ENCODE peak calls at places on chromosomes 16 and 17, in nine cellular contexts. T is activated B cell treated with CpG ODN at 0.5 μM for 24 hours, X is GM10248, S is AG04450, R is stomach, D is progenitor cell of endocrine pancreas, K is hepatocyte, C is cardiac fibroblast, N is cardiac muscle cell. J is an unnamed sample.

GRCh38 chr16:57615813-57616212 is 12.6 kb upstream of the ADGRG1 start:
- DNase-seq in S (no peak), T (no peak), D (no peak), R (peak; percentile 21), C (no peak), K (no peak), N (no peak), X (no peak), J (no peak)

GRCh38 chr16:82136956-82137818 is 32.8 kb downstream of the MPHOSPH6 start:
- DNase-seq in S (no peak), N (no peak), D (no peak), T (no peak), C (peak; percentile 48), K (no peak), X (no peak), R (no peak), J (no peak)

GRCh38 chr16:89422527-89422904 is 67.8 kb downstream of the ANKRD11 start:
- DNase-seq in K (no peak), S (no peak), R (no peak), D (no peak), N (no peak), C (peak; percentile 90), T (no peak), X (peak; percentile 77), J (no peak)

GRCh38 chr16:11755022-11755760 is 12.5 kb upstream of the TXNDC11 start:
- DNase-seq in R (no peak), S (no peak), C (no peak), N (no peak), D (no peak), X (no peak), K (no peak), T (no peak), J (no peak)

GRCh38 chr17:66420961-66421371 is 118.6 kb downstream of the PRKCA start:
- DNase-seq in R (no peak), D (no peak), N (no peak), C (peak; percentile 78), X (peak; percentile 39), K (no peak), T (no peak), S (no peak), J (no peak)

GRCh38 chr16:85781685-85782370 is 17.5 kb downstream of the EMC8 start:
- DNase-seq in T (no peak), X (no peak), C (no peak), D (no peak), R (peak; percentile 85), K (peak; percentile 20), N (no peak), S (no peak), J (no peak)

GRCh38 chr16:11114366-11115164 is 141.4 kb downstream of the SOCS1 start:
- DNase-seq in S (no peak), D (no peak), N (no peak), C (no peak), R (no peak), K (no peak), T (no peak), X (no peak), J (no peak)

GRCh38 chr17:74417178-74418045 is 14.5 kb upstream of the GPRC5C start:
- DNase-seq in R (peak; percentile 43), N (no peak), X (peak; percentile 80), C (peak; percentile 56), K (peak; percentile 68), D (no peak), T (no peak), S (no peak), J (no peak)

GRCh38 chr16:88533381-88533831 is 36.8 kb upstream of the ZC3H18 start:
- DNase-seq in R (no peak), D (peak; percentile 8), C (peak; percentile 43), N (no peak), X (no peak), K (no peak), S (peak; percentile 20), T (no peak), J (no peak)

GRCh38 chr16:15440852-15441251 is 6.5 kb downstream of the BMERB1 start:
- DNase-seq in N (no peak), K (no peak), X (no peak), C (peak; percentile 92), R (no peak), S (no peak), T (no peak), D (no peak), J (no peak)

GRCh38 chr16:68079616-68080344 is 5.4 kb upstream of the NFATC3 start:
- DNase-seq in R (peak; percentile 54), T (peak; percentile 44), C (peak; percentile 44), N (no peak), S (no peak), X (peak; percentile 63), K (peak; percentile 77), D (no peak), J (no peak)

GRCh38 chr17:81258292-81258691 is 19.2 kb downstream of the NDUFAF8 start:
- DNase-seq in R (no peak), X (no peak), K (peak; percentile 44), T (no peak), S (no peak), D (no peak), N (no peak), C (no peak), J (no peak)
- TF ChIP-seq CTCF in R (no peak), X (no peak), K (peak; percentile 16), T (no peak), S (peak; percentile 9), D (peak; percentile 28), N (no peak), C (no peak), J (no peak)

DNA sequence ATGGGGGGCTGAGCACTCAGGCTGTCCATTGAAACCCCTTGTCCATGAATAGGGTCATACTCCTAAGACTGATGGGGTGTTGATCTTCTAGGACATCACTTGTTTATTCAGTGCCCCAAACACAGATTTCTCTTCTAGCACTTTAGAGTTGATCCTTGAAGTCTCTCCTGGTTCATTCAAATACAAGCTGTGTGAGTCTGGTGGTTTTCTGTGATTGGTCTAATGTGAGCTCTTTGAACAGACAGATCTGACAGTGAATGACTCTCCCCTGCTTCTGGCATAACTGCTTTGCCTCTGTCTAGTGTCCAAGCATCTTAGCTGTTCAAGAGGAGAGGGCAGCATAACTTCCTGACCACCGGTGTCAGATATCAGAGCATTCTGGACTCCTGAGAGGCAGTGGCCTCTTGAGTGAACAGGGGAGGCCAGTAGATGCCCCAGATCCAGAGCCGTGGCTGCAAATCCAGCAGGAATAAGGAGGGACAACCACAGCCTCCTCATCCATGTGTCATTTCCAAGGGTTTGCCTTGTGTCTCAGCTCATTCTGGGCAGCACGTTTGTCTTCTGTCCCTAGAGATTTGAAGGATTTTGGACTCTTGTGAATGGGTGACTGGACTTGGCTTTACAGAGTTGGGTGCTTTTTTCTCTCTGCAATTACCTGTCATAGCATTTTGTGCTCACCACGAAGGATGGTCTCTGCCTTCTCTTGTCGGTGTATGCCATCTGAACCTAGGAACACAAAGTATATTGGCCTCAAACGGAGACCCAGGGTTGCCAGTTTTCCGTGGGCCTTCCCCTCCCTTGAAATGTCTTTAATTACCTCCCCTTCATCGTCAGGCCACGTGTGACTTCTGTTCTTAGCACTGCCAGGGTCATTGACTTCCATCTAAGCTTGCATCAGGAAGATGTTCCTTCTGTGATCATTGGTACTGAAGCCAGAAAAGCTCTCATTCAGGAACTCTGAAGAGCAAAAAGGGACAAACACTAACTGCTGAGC is 13.9 kb upstream of the CLEC18C start:
- DNase-seq in C (no peak), R (no peak), X (peak; percentile 12), D (no peak), K (no peak), T (no peak), S (no peak), N (peak; percentile 20), J (no peak)
- TF ChIP-seq CTCF in C (no peak), R (no peak), X (no peak), D (no peak), K (no peak), T (no peak), S (no peak), N (no peak), J (no peak)

DNA sequence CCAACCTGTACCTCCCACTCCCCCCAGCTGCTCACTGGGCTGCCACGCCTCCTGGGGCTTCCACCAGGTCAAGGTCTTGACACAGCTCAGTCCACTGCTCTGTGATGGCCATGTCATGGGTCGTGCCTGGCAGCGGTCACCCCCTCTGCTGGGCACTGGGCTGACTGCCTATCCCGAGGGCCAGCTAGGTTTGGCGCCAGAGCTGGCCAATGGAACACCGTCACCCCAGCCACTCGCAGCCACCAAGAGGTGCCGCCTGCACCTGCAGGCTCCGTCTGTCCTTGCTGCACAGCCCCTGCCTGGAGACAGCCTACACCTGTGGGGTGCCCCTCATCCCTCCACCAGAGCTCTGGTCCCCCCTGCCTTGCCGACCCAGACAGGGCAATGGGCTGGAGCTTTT is 4.5 kb upstream of the RAB40C start:
- DNase-seq in C (no peak), X (no peak), N (no peak), S (no peak), R (peak; percentile 67), D (no peak), T (no peak), K (no peak), J (no peak)
- TF ChIP-seq CTCF in C (no peak), X (no peak), N (no peak), S (no peak), R (no peak), D (peak; percentile 14), T (no peak), K (no peak), J (no peak)

DNA sequence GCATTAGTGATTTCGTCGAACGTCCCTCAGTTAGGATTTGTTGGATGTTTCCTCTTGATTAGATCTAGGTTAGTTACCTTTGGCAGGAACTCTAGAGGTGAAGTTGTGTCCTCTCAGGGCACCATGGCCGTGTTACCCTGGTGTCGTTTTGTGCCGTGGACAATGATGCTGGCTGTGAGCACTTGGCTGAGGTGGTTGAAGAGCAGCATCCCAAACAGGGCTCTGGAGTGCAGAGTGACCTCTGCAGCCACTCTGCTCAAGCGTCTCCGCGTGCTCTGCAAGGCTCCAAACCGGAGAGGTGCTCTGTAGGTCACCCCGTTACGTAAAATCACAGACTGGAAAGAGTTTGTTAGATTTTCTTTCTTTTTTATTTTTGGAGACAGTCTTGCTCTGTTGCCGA is 33.0 kb downstream of the FOXK2 start:
- DNase-seq in C (no peak), S (no peak), T (no peak), K (no peak), X (no peak), D (no peak), N (no peak), R (no peak), J (no peak)
- TF ChIP-seq CTCF in C (no peak), S (no peak), T (no peak), K (no peak), X (no peak), D (no peak), N (no peak), R (no peak), J (no peak)

GRCh38 chr17:50151937-50152547 is 1.6 kb upstream of the PPP1R9B start:
- DNase-seq in C (peak; percentile 88), K (peak; percentile 91), T (peak; percentile 56), S (no peak), N (peak; percentile 86), X (peak; percentile 70), R (peak; percentile 83), D (peak; percentile 37), J (no peak)
- TF ChIP-seq CTCF in C (no peak), K (no peak), T (no peak), S (no peak), N (no peak), X (no peak), R (no peak), D (no peak), J (no peak)